ENCODE peak calls at places on chromosome 6, in seven cellular contexts. W is SK-N-SH, Z is HCT116, K is HepG2, I is K562, Q is H1, R is GM12878. D is an unnamed sample.

GRCh38 chr6:47147175-47147727 is 105.1 kb upstream of the ADGRF1 start:
- DNase-seq in R (no peak), K (peak; percentile 50), I (no peak), Z (no peak), Q (no peak), W (no peak), D (no peak)

GRCh38 chr6:137876547-137876946 is 9.5 kb downstream of the TNFAIP3 start:
- DNase-seq in I (no peak), Z (no peak), K (no peak), Q (no peak), W (no peak), R (no peak), D (no peak)

GRCh38 chr6:54718541-54719023 is 128.0 kb upstream of the FAM83B start:
- DNase-seq in W (no peak), Z (no peak), I (no peak), Q (no peak), K (no peak), R (no peak), D (no peak)

GRCh38 chr6:150712502-150713252 is 113.0 kb downstream of the PLEKHG1 start:
- DNase-seq in W (no peak), I (no peak), R (no peak), K (no peak), Z (no peak), Q (no peak), D (no peak)

GRCh38 chr6:33406161-33406560 is 4.7 kb upstream of the PHF1 start:
- DNase-seq in R (no peak), Z (no peak), Q (no peak), W (no peak), K (no peak), I (no peak), D (no peak)

GRCh38 chr6:37083243-37084138 is 78.0 kb downstream of the FGD2 start:
- DNase-seq in W (peak; percentile 51), I (peak; percentile 92), Z (no peak), K (peak; percentile 96), R (no peak), Q (no peak), D (no peak)

GRCh38 chr6:30578051-30578450 is 6.8 kb downstream of the ABCF1 start:
- DNase-seq in Z (no peak), Q (no peak), I (no peak), K (no peak), R (no peak), W (no peak), D (no peak)

GRCh38 chr6:165298426-165298825 is 11.0 kb downstream of the C6orf118 start:
- DNase-seq in R (no peak), Z (no peak), K (no peak), Q (no peak), I (no peak), W (no peak), D (no peak)

GRCh38 chr6:82612475-82612874 is 248.9 kb downstream of the TPBG start:
- DNase-seq in Z (no peak), R (no peak), Q (no peak), W (no peak), I (no peak), K (no peak), D (no peak)

GRCh38 chr6:110813813-110814487 is 1.3 kb downstream of the CDK19 start:
- DNase-seq in W (peak; percentile 45), Z (no peak), R (no peak), I (no peak), Q (no peak), K (no peak), D (no peak)

GRCh38 chr6:37647765-37648085 is 50.0 kb downstream of the MDGA1 start:
- DNase-seq in Q (no peak), R (no peak), K (no peak), Z (no peak), I (no peak), W (no peak), D (no peak)

GRCh38 chr6:36718560-36718959 is 20.9 kb downstream of the RAB44 start:
- DNase-seq in W (no peak), Z (no peak), I (no peak), K (no peak), R (no peak), Q (no peak), D (no peak)

GRCh38 chr6:117472667-117473066 is 9.8 kb upstream of the DCBLD1 start:
- DNase-seq in W (no peak), R (no peak), I (no peak), Q (no peak), K (no peak), Z (no peak), D (no peak)

GRCh38 chr6:152087096-152087495 is 279.6 kb downstream of the ESR1 start:
- DNase-seq in K (no peak), Z (no peak), R (no peak), I (no peak), W (no peak), Q (no peak), D (no peak)
- TF ChIP-seq SIN3A in K (no peak), Z (no peak), R (no peak), I (no peak), W (no peak), Q (no peak), D (no peak)

DNA sequence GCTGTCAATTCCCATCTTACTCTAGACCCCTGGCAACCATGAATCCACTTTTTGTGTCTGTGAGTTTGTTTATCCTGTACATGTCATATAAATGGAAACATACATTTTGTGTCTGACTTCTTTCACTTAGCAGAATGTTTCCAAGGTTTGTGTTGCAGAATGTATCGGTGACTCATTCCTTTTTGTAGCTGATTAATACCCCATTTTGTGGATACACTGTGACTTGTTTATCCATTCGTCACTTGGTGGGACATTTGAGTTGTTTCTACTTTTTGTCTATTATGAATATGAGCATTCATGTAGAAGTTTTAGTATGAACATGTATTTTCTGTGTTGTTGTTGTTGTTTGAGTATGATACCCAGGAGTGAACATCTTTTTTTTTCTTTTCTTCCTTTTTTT is 21.4 kb downstream of the CDYL start:
- DNase-seq in Q (no peak), R (no peak), Z (no peak), K (no peak), I (no peak), W (no peak), D (no peak)
- H3K4me1 ChIP-seq in Q (peaks cover 7% of the 10 kb centered on the region), R (peaks cover 17% of the 10 kb centered on the region), Z (no peaks in the 10 kb centered on the region), K (peaks cover 28% of the 10 kb centered on the region), I (peaks cover 5% of the 10 kb centered on the region), W (no peaks in the 10 kb centered on the region), D (peaks cover 5% of the 10 kb centered on the region)

GRCh38 chr6:53233309-53233708 is 84.7 kb upstream of the GCM1 start:
- DNase-seq in R (no peak), I (no peak), Z (no peak), K (no peak), W (no peak), Q (no peak), D (no peak)

GRCh38 chr6:53238311-53238710 is 89.7 kb upstream of the GCM1 start:
- DNase-seq in Z (no peak), R (no peak), I (no peak), W (no peak), Q (no peak), K (no peak), D (no peak)

GRCh38 chr6:53236241-53236640 is 87.6 kb upstream of the GCM1 start:
- DNase-seq in I (no peak), W (no peak), Q (no peak), Z (no peak), R (no peak), K (no peak), D (no peak)

GRCh38 chr6:53239526-53239925 is 90.9 kb upstream of the GCM1 start:
- DNase-seq in R (no peak), Q (no peak), Z (no peak), I (no peak), W (no peak), K (no peak), D (no peak)

DNA sequence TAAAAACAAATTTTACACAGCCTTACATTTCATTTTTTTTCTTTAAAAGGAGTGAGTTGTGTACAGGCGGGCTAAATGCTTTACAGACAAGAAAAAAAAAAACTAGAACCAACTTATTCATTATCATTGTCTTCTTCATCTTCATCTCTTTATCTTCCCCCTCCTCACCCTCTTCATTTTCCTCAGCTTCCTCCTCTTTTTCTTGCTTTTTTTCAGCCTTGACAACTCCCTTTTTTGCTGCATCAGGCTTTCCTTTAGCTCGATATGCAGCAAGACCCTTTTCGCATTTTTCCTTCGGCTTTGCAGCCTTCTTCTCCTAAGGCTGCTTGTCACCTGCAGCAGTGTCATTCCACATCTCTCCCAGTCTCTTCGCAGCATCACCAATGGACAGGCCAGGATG is 86.9 kb upstream of the GCM1 start:
- DNase-seq in I (no peak), K (no peak), Q (no peak), W (no peak), R (no peak), Z (no peak), D (no peak)
- H3K4me3 ChIP-seq in I (no peak overlapping the region), K (no peak overlapping the region), Q (no peak overlapping the region), W (no peak overlapping the region), R (no peak overlapping the region), Z (no peak overlapping the region), D (no peak overlapping the region)

GRCh38 chr6:72922401-72922800 is 300.5 kb downstream of the KCNQ5 start:
- DNase-seq in W (no peak), K (no peak), R (no peak), I (no peak), Q (no peak), Z (no peak), D (no peak)
- TF ChIP-seq SIN3A in W (no peak), K (no peak), R (no peak), I (no peak), Q (no peak), Z (no peak), D (no peak)

GRCh38 chr6:131381052-131381451 is 192.0 kb upstream of the ARG1 start:
- DNase-seq in K (no peak), I (no peak), Z (no peak), Q (no peak), R (no peak), W (no peak), D (no peak)

GRCh38 chr6:131379951-131380350 is 193.1 kb upstream of the ARG1 start:
- DNase-seq in R (no peak), K (no peak), I (no peak), Z (no peak), Q (no peak), W (no peak), D (no peak)

GRCh38 chr6:131377112-131377511 is 195.9 kb upstream of the ARG1 start:
- DNase-seq in I (no peak), W (no peak), Z (no peak), K (no peak), R (no peak), Q (no peak), D (no peak)

GRCh38 chr6:131381694-131382093 is 191.3 kb upstream of the ARG1 start:
- DNase-seq in Q (no peak), K (no peak), Z (no peak), R (no peak), I (no peak), W (no peak), D (no peak)

DNA sequence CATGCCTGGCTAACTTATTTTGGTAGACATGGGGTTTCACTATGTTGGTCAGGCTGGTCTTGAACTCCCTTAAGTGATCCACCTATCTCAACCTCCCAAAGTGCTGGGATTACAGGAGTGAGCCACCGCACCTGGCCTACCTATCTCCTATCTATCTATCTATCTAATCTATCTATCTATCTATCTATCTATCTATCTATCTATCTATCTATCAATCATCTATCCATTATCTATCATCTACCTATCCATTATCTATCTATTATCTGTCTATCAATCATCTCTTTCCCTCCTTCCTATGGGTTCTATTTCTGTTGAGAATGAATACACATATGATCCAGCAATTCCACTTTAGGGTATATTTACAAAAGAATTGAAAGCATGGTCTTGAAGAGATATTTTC is 194.2 kb upstream of the ARG1 start:
- DNase-seq in I (no peak), Q (no peak), Z (no peak), R (no peak), K (no peak), W (no peak), D (no peak)
- H3K4me1 ChIP-seq in I (no peaks in the 10 kb centered on the region), Q (no peaks in the 10 kb centered on the region), Z (no peaks in the 10 kb centered on the region), R (no peaks in the 10 kb centered on the region), K (no peaks in the 10 kb centered on the region), W (peaks cover 19% of the 10 kb centered on the region), D (no peaks in the 10 kb centered on the region)

GRCh38 chr6:163460307-163460782 is 45.8 kb downstream of the QKI start:
- DNase-seq in Q (no peak), W (no peak), R (peak; percentile 57), K (no peak), I (no peak), Z (no peak), D (peak; percentile 22)
- H3K4me3 ChIP-seq in Q (no peak overlapping the region), W (no peak overlapping the region), R (peak overlapping the region; percentile 63), K (no peak overlapping the region), I (peak overlapping the region; percentile 3), Z (no peak overlapping the region), D (peak overlapping the region; percentile 59)

D was measured in Panc1.